ENCODE peak calls at places on chromosomes 16 and 17, in five cellular contexts. N is PC-3, S is MM.1S, Q is GM23248, E is OCI-LY7. A is an unnamed sample.

GRCh38 chr17:10336393-10336792 is 36.4 kb downstream of the MYH13 start:
- DNase-seq in S (no peak), E (no peak), N (no peak), Q (no peak), A (no peak)

GRCh38 chr17:78709119-78709681 is 72.9 kb downstream of the CYTH1 start:
- DNase-seq in E (peak; percentile 94), N (no peak), S (no peak), Q (no peak), A (no peak)

GRCh38 chr17:37358098-37358829 is 17.5 kb upstream of the C17orf78 start:
- DNase-seq in S (peak; percentile 46), N (peak; percentile 42), E (peak; percentile 53), Q (peak; percentile 62), A (peak; percentile 82)

GRCh38 chr17:12389421-12389820 is 276.3 kb upstream of the MYOCD start:
- DNase-seq in E (no peak), Q (no peak), S (no peak), N (no peak), A (no peak)

GRCh38 chr16:1787322-1788094 is 4.7 kb downstream of the NUBP2 start:
- DNase-seq in E (no peak), Q (no peak), N (no peak), S (no peak), A (no peak)

GRCh38 chr17:49227436-49228261 is 2.9 kb downstream of the PHOSPHO1 start:
- DNase-seq in S (peak; percentile 67), E (peak; percentile 82), Q (peak; percentile 66), N (peak; percentile 88), A (peak; percentile 91)

GRCh38 chr17:70945386-70945785 is 776.1 kb downstream of the KCNJ2 start:
- DNase-seq in Q (peak; percentile 9), E (no peak), S (no peak), N (no peak), A (no peak)

GRCh38 chr16:78705694-78706093 is 606.2 kb downstream of the WWOX start:
- DNase-seq in S (peak; percentile 21), Q (no peak), N (peak; percentile 61), E (peak; percentile 22), A (peak; percentile 52)

GRCh38 chr17:74337834-74338500 is 11.9 kb downstream of the KIF19 start:
- DNase-seq in E (no peak), Q (no peak), N (no peak), S (no peak), A (no peak)

GRCh38 chr17:7574176-7574953 is 5.1 kb upstream of the CD68 start:
- DNase-seq in S (no peak), Q (peak; percentile 54), E (no peak), N (no peak), A (no peak)

GRCh38 chr16:30069575-30070462 is 4.3 kb downstream of the ALDOA start:
- DNase-seq in E (no peak), S (no peak), N (no peak), Q (no peak), A (no peak)

GRCh38 chr17:75876938-75877751 is 1.2 kb downstream of the TRIM47 start:
- DNase-seq in S (peak; percentile 85), Q (peak; percentile 94), E (peak; percentile 63), N (peak; percentile 95), A (peak; percentile 88)

GRCh38 chr17:4474093-4474492 is 24.6 kb upstream of the SPNS2 start:
- DNase-seq in E (no peak), N (no peak), Q (no peak), S (no peak), A (no peak)

GRCh38 chr17:34665150-34665802 is 85.9 kb downstream of the TMEM132E start:
- DNase-seq in S (no peak), Q (no peak), E (peak; percentile 3), N (no peak), A (no peak)

GRCh38 chr16:24639769-24640168 is 89.7 kb upstream of the TNRC6A start:
- DNase-seq in N (no peak), Q (no peak), S (no peak), E (no peak), A (no peak)

GRCh38 chr16:7303014-7303676 is 29.5 kb upstream of the RBFOX1 start:
- DNase-seq in N (no peak), E (no peak), S (no peak), Q (no peak), A (no peak)

GRCh38 chr17:62705781-62706597 is 78.5 kb downstream of the MRC2 start:
- DNase-seq in N (no peak), Q (no peak), E (no peak), S (no peak), A (no peak)

GRCh38 chr16:30482366-30482765 is 9.8 kb downstream of the ITGAL start:
- DNase-seq in S (no peak), Q (peak; percentile 37), E (no peak), N (no peak), A (peak; percentile 54)

GRCh38 chr17:17151055-17151454 is 55.1 kb downstream of the PLD6 start:
- DNase-seq in E (no peak), N (peak; percentile 97), S (no peak), Q (peak; percentile 93), A (no peak)

GRCh38 chr16:24423332-24423731 is 116.0 kb upstream of the RBBP6 start:
- DNase-seq in Q (no peak), N (no peak), S (no peak), E (no peak), A (no peak)

GRCh38 chr16:70646260-70647241 is at the start of gene IL34:
- DNase-seq in Q (peak; percentile 45), E (no peak), N (no peak), S (no peak), A (peak; percentile 53)

GRCh38 chr17:80750263-80750662 is 205.6 kb downstream of the RPTOR start:
- DNase-seq in S (no peak), E (no peak), Q (peak; percentile 22), N (no peak), A (no peak)

GRCh38 chr17:80855968-80856862 is 135.4 kb upstream of the CHMP6 start:
- DNase-seq in N (peak; percentile 98), Q (peak; percentile 99), S (no peak), E (no peak), A (no peak)

DNA sequence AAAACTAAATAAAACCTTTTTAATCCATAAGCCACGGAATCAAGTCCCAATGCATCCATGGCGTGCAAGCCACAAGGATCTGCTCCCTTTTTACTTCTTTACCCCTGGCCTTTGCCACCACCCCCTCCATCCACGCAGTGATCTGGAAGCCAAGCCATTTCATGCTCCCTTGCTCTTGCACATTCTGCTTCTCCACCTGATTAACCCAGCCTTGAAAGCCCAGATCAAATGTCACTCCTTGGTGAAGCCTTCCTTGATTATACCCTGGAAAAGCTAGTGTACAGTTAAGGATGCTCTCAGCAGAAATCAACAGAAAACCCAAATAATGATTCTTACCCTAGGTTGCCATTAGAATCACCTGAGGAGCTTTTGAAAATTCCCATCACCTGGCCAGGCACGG is 9.9 kb downstream of the LRRC3C start:
- DNase-seq in E (no peak), S (no peak), Q (no peak), N (no peak), A (no peak)
- H2AFZ ChIP-seq in E (no peak overlapping the region), S (no peak overlapping the region), Q (no peak overlapping the region), N (no peak overlapping the region), A (no peak overlapping the region)

DNA sequence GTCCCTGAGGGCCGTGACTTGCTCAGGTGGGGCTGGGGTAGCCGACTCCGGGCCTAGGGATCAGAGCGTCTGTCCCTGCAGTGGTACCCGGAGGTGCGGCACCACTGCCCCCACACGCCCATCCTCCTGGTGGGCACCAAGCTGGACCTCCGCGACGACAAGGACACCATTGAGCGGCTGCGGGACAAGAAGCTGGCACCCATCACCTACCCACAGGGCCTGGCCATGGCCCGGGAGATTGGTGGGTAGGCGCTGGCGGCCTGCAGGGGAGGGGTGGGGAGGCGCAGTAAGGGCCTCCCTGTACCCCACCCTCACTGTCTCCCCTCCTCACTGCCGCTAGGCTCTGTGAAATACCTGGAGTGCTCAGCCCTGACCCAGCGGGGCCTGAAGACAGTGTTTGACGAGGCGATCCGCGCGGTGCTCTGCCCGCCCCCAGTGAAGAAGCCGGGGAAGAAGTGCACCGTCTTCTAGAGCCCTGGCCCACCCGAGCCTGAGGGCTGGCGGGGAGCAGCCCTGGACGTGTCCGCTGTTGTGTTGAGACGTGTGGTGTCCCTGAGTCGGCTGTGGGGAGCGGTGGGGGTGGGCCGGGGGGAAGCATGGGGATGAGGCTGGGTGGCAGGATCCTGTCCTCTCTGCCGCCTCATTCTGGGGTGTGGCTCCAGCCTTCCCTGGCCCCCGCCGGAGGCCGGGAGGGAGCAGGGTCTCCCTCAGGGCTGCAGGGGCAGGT is 2.0 kb downstream of the RAC3 start:
- DNase-seq in Q (no peak), N (no peak), S (no peak), E (no peak), A (no peak)
- H3K9me2 ChIP-seq in Q (no peaks in the 10 kb centered on the region), N (no peaks in the 10 kb centered on the region), S (no peaks in the 10 kb centered on the region), E (no peaks in the 10 kb centered on the region), A (no peaks in the 10 kb centered on the region)

GRCh38 chr16:3066440-3066748 is 954 bp downstream of the IL32 start:
- DNase-seq in Q (no peak), S (no peak), E (no peak), N (no peak), A (no peak)

GRCh38 chr16:3063617-3064389 is 1.6 kb upstream of the IL32 start:
- DNase-seq in N (no peak), Q (no peak), E (no peak), S (no peak), A (no peak)

GRCh38 chr16:3067929-3068288 is 2.5 kb downstream of the IL32 start:
- DNase-seq in E (no peak), S (no peak), Q (no peak), N (no peak), A (no peak)

GRCh38 chr16:3065069-3065741 is at the start of gene IL32:
- DNase-seq in N (peak; percentile 32), E (no peak), S (no peak), Q (peak; percentile 80), A (no peak)

DNA sequence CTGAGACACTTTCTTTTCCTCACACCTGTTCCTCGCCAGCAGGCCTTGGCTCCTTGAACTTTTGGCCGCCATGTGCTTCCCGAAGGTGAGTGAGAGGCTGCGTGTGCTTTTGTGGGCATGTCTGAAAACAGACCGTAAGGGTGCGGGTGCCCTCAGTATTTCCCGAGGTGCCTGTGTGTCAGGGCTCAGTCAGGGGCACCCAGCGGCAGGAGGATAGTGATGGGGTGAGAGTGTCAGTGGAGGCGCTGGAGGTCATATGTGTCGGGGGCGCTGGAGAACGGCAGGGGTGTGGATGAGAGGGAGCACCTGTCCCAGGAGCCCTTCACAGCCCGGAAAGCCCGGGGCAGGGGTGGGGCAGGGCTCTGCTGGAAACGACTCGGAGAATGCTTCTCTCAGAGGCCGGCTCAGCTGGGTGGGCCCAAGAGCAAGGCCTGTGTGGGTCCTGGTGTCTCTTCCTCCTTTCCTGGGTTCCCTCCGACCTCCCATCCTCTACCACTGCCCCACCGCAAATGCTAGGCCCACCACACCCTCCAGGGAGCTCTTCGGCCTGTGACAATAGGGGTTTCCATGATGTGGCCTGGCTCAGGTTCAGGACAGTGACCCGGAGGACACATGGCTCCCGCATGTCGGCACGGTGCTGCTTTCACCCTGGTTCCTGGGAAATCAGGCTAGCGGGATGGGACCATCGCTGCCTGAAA is 451 bp downstream of the IL32 start:
- DNase-seq in E (no peak), S (no peak), Q (no peak), N (no peak), A (no peak)
- H2AFZ ChIP-seq in E (no peak overlapping the region), S (no peak overlapping the region), Q (no peak overlapping the region), N (peak overlapping the region; percentile 69), A (no peak overlapping the region)

DNA sequence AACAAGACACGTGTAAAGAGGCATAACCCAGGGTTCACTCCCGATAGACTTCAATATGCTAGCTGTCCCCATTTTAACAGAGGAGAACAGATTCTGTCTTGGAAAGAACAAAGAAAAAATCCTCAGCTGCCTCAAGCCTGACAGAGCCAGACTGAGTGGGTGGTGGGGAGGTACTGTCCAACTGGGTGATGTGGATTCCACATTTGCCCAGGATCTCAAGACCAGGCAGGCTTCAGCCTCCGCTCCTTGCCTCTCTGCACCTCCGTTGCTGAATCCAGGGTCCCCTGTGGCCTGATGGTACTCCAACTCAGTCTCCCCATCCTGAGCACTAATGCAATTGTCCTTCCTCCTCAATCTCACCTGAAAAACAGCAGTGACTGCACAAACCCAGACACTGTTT is 163.8 kb downstream of the GSG1L start:
- DNase-seq in S (no peak), Q (peak; percentile 3), N (no peak), E (no peak), A (no peak)
- H3K9me2 ChIP-seq in S (no peaks in the 10 kb centered on the region), Q (no peaks in the 10 kb centered on the region), N (no peaks in the 10 kb centered on the region), E (no peaks in the 10 kb centered on the region), A (no peaks in the 10 kb centered on the region)

A was measured in Karpas-422.